ENCODE peak calls at places on chromosomes 6 and 20, in four cellular contexts. One of them, this sample, is unnamed.

GRCh38 chr20:18645851-18646250 is 58.0 kb downstream of the DTD1 start:
- DNase-seq in HepG2: no peak
- DNase-seq in GM12878: no peak
- DNase-seq in K562: no peak
- DNase-seq in this sample: no peak

GRCh38 chr6:85035769-85036168 is 271.4 kb upstream of the TBX18 start:
- DNase-seq in HepG2: no peak
- DNase-seq in K562: no peak
- DNase-seq in GM12878: no peak
- DNase-seq in this sample: no peak

GRCh38 chr6:579339-579738 is 77.6 kb downstream of the HUS1B start:
- DNase-seq in HepG2: peak; percentile 25
- DNase-seq in K562: no peak
- DNase-seq in GM12878: no peak
- DNase-seq in this sample: peak; percentile 59

GRCh38 chr6:81562169-81562568 is 190.3 kb downstream of the TENT5A start:
- DNase-seq in GM12878: no peak
- DNase-seq in HepG2: peak; percentile 20
- DNase-seq in K562: no peak
- DNase-seq in this sample: peak; percentile 8

GRCh38 chr6:81950877-81951276 is 198.4 kb upstream of the TENT5A start:
- DNase-seq in HepG2: no peak
- DNase-seq in K562: no peak
- DNase-seq in GM12878: peak; percentile 54
- DNase-seq in this sample: no peak

GRCh38 chr6:33904050-33904827 is 100.4 kb upstream of the MLN start:
- DNase-seq in K562: peak; percentile 90
- DNase-seq in GM12878: peak; percentile 79
- DNase-seq in HepG2: no peak
- DNase-seq in this sample: no peak

GRCh38 chr20:58647814-58648501 is 3.1 kb upstream of the STX16 start:
- DNase-seq in K562: no peak
- DNase-seq in GM12878: no peak
- DNase-seq in HepG2: no peak
- DNase-seq in this sample: no peak

GRCh38 chr6:109031416-109031815 is 63.2 kb downstream of the SESN1 start:
- DNase-seq in GM12878: no peak
- DNase-seq in HepG2: no peak
- DNase-seq in K562: no peak
- DNase-seq in this sample: no peak

GRCh38 chr20:454951-455350 is 7.4 kb downstream of the TBC1D20 start:
- DNase-seq in HepG2: no peak
- DNase-seq in K562: no peak
- DNase-seq in GM12878: no peak
- DNase-seq in this sample: no peak

GRCh38 chr6:127069659-127070279 is 48.7 kb upstream of the RSPO3 start:
- DNase-seq in HepG2: peak; percentile 39
- DNase-seq in K562: peak; percentile 6
- DNase-seq in GM12878: no peak
- DNase-seq in this sample: peak; percentile 36

GRCh38 chr6:45195137-45195536 is 133.0 kb upstream of the RUNX2 start:
- DNase-seq in HepG2: no peak
- DNase-seq in K562: no peak
- DNase-seq in GM12878: no peak
- DNase-seq in this sample: no peak

GRCh38 chr6:138521800-138522199 is 22.5 kb upstream of the NHSL1 start:
- DNase-seq in K562: no peak
- DNase-seq in GM12878: no peak
- DNase-seq in HepG2: no peak
- DNase-seq in this sample: no peak

GRCh38 chr20:16573011-16573965 is at the start of gene KIF16B:
- DNase-seq in GM12878: peak; percentile 53
- DNase-seq in K562: peak; percentile 83
- DNase-seq in HepG2: peak; percentile 94
- DNase-seq in this sample: peak; percentile 85

GRCh38 chr20:2380601-2381000 is at the start of gene TGM6:
- DNase-seq in K562: no peak
- DNase-seq in GM12878: no peak
- DNase-seq in HepG2: no peak
- DNase-seq in this sample: no peak

GRCh38 chr6:95203153-95203754 is 374.1 kb upstream of the MANEA start:
- DNase-seq in HepG2: peak; percentile 10
- DNase-seq in K562: peak; percentile 23
- DNase-seq in GM12878: no peak
- DNase-seq in this sample: peak; percentile 30

GRCh38 chr6:130787726-130788500 is 39.3 kb upstream of the SMLR1 start:
- DNase-seq in HepG2: peak; percentile 15
- DNase-seq in GM12878: peak; percentile 17
- DNase-seq in K562: no peak
- DNase-seq in this sample: no peak

GRCh38 chr20:6731951-6732580 is 35.4 kb upstream of the BMP2 start:
- DNase-seq in K562: no peak
- DNase-seq in GM12878: no peak
- DNase-seq in HepG2: no peak
- DNase-seq in this sample: no peak

GRCh38 chr6:11093065-11093590 is 506 bp upstream of the SMIM13 start:
- DNase-seq in K562: no peak
- DNase-seq in GM12878: no peak
- DNase-seq in HepG2: no peak
- DNase-seq in this sample: peak; percentile 36

GRCh38 chr6:77456531-77457248 is 6.6 kb downstream of the HTR1B start:
- DNase-seq in GM12878: no peak
- DNase-seq in HepG2: peak; percentile 12
- DNase-seq in K562: no peak
- DNase-seq in this sample: no peak

GRCh38 chr6:98894810-98895209 is 52.9 kb downstream of the FBXL4 start:
- DNase-seq in HepG2: no peak
- DNase-seq in GM12878: no peak
- DNase-seq in K562: no peak
- DNase-seq in this sample: no peak

GRCh38 chr6:14707971-14708465 is 537.9 kb upstream of the JARID2 start:
- DNase-seq in GM12878: no peak
- DNase-seq in K562: no peak
- DNase-seq in HepG2: no peak
- DNase-seq in this sample: no peak

GRCh38 chr20:5945963-5946362 is 4.4 kb downstream of the TRMT6 start:
- DNase-seq in HepG2: no peak
- DNase-seq in K562: no peak
- DNase-seq in GM12878: no peak
- DNase-seq in this sample: no peak

GRCh38 chr20:35117148-35117547 is 24.5 kb upstream of the TRPC4AP start:
- DNase-seq in HepG2: no peak
- DNase-seq in K562: no peak
- DNase-seq in GM12878: no peak
- DNase-seq in this sample: no peak

GRCh38 chr6:19478992-19479391 is 358.2 kb upstream of the ID4 start:
- DNase-seq in K562: no peak
- DNase-seq in HepG2: no peak
- DNase-seq in GM12878: no peak
- DNase-seq in this sample: no peak

GRCh38 chr20:6583134-6583738 is 184.2 kb upstream of the BMP2 start:
- DNase-seq in K562: peak; percentile 6
- DNase-seq in HepG2: peak; percentile 61
- DNase-seq in GM12878: peak; percentile 25
- DNase-seq in this sample: peak; percentile 42

GRCh38 chr20:50185426-50185825 is 5.2 kb upstream of the CEBPB start:
- DNase-seq in HepG2: no peak
- DNase-seq in K562: no peak
- DNase-seq in GM12878: no peak
- DNase-seq in this sample: no peak

GRCh38 chr20:45963059-45964011 is 8.7 kb downstream of the ZNF335 start:
- DNase-seq in HepG2: peak; percentile 82
- DNase-seq in GM12878: no peak
- DNase-seq in K562: no peak
- DNase-seq in this sample: no peak

GRCh38 chr20:34922654-34923381 is 32.8 kb downstream of the GSS start:
- DNase-seq in HepG2: peak; percentile 73
- DNase-seq in GM12878: no peak
- DNase-seq in K562: no peak
- DNase-seq in this sample: no peak

GRCh38 chr6:15317934-15318902 is 72.3 kb downstream of the JARID2 start:
- DNase-seq in K562: no peak
- DNase-seq in HepG2: peak; percentile 70
- DNase-seq in GM12878: no peak
- DNase-seq in this sample: no peak

GRCh38 chr6:82567621-82568020 is 204.0 kb downstream of the TPBG start:
- DNase-seq in K562: no peak
- DNase-seq in HepG2: no peak
- DNase-seq in GM12878: no peak
- DNase-seq in this sample: no peak

GRCh38 chr6:162119349-162119748 is 608.2 kb downstream of the PRKN start:
- DNase-seq in HepG2: no peak
- DNase-seq in GM12878: no peak
- DNase-seq in K562: no peak
- DNase-seq in this sample: no peak

GRCh38 chr6:21348462-21349195 is 244.9 kb upstream of the SOX4 start:
- DNase-seq in K562: no peak
- DNase-seq in HepG2: no peak
- DNase-seq in GM12878: no peak
- DNase-seq in this sample: peak; percentile 74

GRCh38 chr6:41546866-41547798 is 951 bp downstream of the FOXP4 start:
- DNase-seq in K562: peak; percentile 80
- DNase-seq in GM12878: no peak
- DNase-seq in HepG2: no peak
- DNase-seq in this sample: peak; percentile 52

GRCh38 chr6:125738276-125738675 is 11.2 kb upstream of the HEY2 start:
- DNase-seq in HepG2: no peak
- DNase-seq in GM12878: no peak
- DNase-seq in K562: no peak
- DNase-seq in this sample: no peak

GRCh38 chr20:62355527-62356142 is 11.5 kb downstream of the LAMA5 start:
- DNase-seq in GM12878: no peak
- DNase-seq in HepG2: peak; percentile 65
- DNase-seq in K562: no peak
- DNase-seq in this sample: no peak

GRCh38 chr6:142013286-142013685 is 119.4 kb upstream of the GJE1 start:
- DNase-seq in GM12878: no peak
- DNase-seq in HepG2: no peak
- DNase-seq in K562: no peak
- DNase-seq in this sample: no peak

GRCh38 chr6:117498159-117498558 is 15.7 kb downstream of the DCBLD1 start:
- DNase-seq in HepG2: no peak
- DNase-seq in K562: no peak
- DNase-seq in GM12878: no peak
- DNase-seq in this sample: no peak

GRCh38 chr20:46994341-46994740 is 99.7 kb downstream of the EYA2 start:
- DNase-seq in K562: no peak
- DNase-seq in GM12878: peak; percentile 69
- DNase-seq in HepG2: no peak
- DNase-seq in this sample: no peak
- TF ChIP-seq BHLHE40 in K562: no peak
- TF ChIP-seq BHLHE40 in GM12878: peak; percentile 68
- TF ChIP-seq BHLHE40 in HepG2: no peak
- TF ChIP-seq BHLHE40 in this sample: no peak

GRCh38 chr6:116158641-116159040 is 32.7 kb upstream of the COL10A1 start:
- DNase-seq in K562: no peak
- DNase-seq in HepG2: no peak
- DNase-seq in GM12878: no peak
- DNase-seq in this sample: no peak
- TF ChIP-seq TARDBP in K562: no peak
- TF ChIP-seq TARDBP in HepG2: no peak
- TF ChIP-seq TARDBP in GM12878: no peak
- TF ChIP-seq TARDBP in this sample: no peak

GRCh38 chr6:4794140-4794707 is 18.0 kb downstream of the CDYL start:
- DNase-seq in HepG2: no peak
- DNase-seq in GM12878: no peak
- DNase-seq in K562: no peak
- DNase-seq in this sample: no peak
- TF ChIP-seq FOXM1 in HepG2: no peak
- TF ChIP-seq FOXM1 in GM12878: no peak
- TF ChIP-seq FOXM1 in K562: no peak
- TF ChIP-seq FOXM1 in this sample: no peak

DNA sequence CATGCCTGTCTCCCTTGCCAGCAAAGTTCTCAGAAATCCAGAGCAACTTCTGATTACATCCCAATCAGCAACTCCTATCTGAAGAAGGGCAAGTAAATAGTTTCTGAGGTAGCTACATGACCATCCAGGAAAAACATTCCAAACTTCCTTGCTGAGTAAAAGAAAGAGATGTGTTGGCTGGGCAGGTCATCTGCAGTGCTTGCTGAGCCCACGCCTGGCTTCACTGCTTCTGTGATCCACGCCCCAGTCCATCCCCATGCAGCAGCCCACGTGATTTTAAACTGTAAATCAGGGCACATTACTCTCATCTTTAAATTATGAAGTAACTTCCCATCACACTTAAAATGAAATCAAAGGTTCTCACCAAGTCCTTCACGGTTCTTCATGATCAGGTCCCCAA is 603.6 kb downstream of the QKI start:
- DNase-seq in GM12878: no peak
- DNase-seq in HepG2: no peak
- DNase-seq in K562: no peak
- DNase-seq in this sample: no peak
- TF ChIP-seq BHLHE40 in GM12878: no peak
- TF ChIP-seq BHLHE40 in HepG2: no peak
- TF ChIP-seq BHLHE40 in K562: no peak
- TF ChIP-seq BHLHE40 in this sample: no peak

GRCh38 chr6:69933239-69933638 is 66.9 kb downstream of the COL19A1 start:
- DNase-seq in K562: no peak
- DNase-seq in GM12878: no peak
- DNase-seq in HepG2: no peak
- DNase-seq in this sample: no peak

GRCh38 chr6:69935079-69935478 is 68.7 kb downstream of the COL19A1 start:
- DNase-seq in K562: no peak
- DNase-seq in HepG2: no peak
- DNase-seq in GM12878: no peak
- DNase-seq in this sample: no peak

GRCh38 chr6:69936674-69937363 is 70.5 kb downstream of the COL19A1 start:
- DNase-seq in K562: no peak
- DNase-seq in HepG2: no peak
- DNase-seq in GM12878: no peak
- DNase-seq in this sample: no peak

GRCh38 chr6:69942485-69942884 is 76.1 kb downstream of the COL19A1 start:
- DNase-seq in HepG2: no peak
- DNase-seq in GM12878: no peak
- DNase-seq in K562: no peak
- DNase-seq in this sample: no peak

DNA sequence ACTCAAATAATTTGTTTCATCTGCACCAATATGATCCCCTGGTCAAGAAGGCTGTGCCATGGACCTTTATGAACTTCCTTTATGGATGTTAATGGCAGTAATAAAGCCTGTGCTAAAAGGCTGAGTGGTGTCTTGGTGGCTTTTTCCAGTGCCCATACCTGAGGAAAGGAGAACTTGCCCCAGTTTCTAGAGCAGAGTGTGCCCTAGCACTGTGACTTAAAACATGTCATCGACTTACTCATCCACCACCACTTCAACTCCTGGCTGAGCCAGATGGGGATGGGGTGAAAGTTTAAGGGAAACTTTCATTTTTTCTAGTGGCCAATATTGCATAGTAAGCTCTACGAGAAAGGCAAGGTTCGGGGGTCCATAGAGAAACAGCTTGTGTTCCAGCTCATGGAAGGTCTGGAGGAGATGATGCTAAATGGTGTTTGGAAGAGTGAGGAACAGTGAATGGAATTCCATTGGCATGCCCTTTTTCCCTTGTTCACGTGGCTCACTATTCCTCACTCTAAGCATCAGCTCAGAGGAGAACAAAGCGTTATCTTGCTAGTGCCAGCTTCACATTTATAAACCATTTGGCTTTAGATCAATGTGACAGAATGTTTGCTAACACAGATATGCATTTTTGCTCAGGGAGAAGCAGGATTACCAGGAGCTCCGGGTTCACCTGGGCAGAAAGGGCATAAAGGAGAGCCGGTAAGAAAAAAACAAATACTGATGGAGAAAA is 71.2 kb downstream of the COL19A1 start:
- DNase-seq in HepG2: no peak
- DNase-seq in GM12878: no peak
- DNase-seq in K562: no peak
- DNase-seq in this sample: no peak
- TF ChIP-seq TARDBP in HepG2: no peak
- TF ChIP-seq TARDBP in GM12878: no peak
- TF ChIP-seq TARDBP in K562: no peak
- TF ChIP-seq TARDBP in this sample: no peak

This sample was measured in HEK293T.